ENCODE peak calls at places on chromosomes 7 and 10, in four cellular contexts. Q is K562, Z is GM12878, F is esophagus muscularis mucosa. Y is an unnamed sample.

GRCh38 chr7:3867847-3868246 is 566.8 kb downstream of the SDK1 start:
- DNase-seq in Q (no peak), Z (no peak), F (no peak), Y (no peak)

GRCh38 chr10:12353399-12354027 is 4.2 kb downstream of the CAMK1D start:
- DNase-seq in Q (no peak), Z (no peak), F (no peak), Y (no peak)

GRCh38 chr10:36803229-36803628 is 322.2 kb upstream of the ANKRD30A start:
- DNase-seq in Q (no peak), Z (no peak), F (no peak), Y (no peak)

GRCh38 chr7:131381069-131381838 is 53.6 kb downstream of the MKLN1 start:
- DNase-seq in Q (no peak), Z (no peak), F (no peak), Y (no peak)

GRCh38 chr7:20408467-20408826 is 77.7 kb downstream of the ITGB8 start:
- DNase-seq in Q (no peak), Z (no peak), F (no peak), Y (no peak)

GRCh38 chr10:18145652-18146051 is 5.4 kb downstream of the CACNB2 start:
- DNase-seq in Q (no peak), Z (no peak), F (no peak), Y (no peak)

GRCh38 chr10:42428534-42428933 is 209.8 kb downstream of the ZNF33B start:
- DNase-seq in Q (peak; percentile 9), Z (no peak), F (no peak), Y (no peak)

GRCh38 chr7:70674268-70675025 is 457.5 kb upstream of the GALNT17 start:
- DNase-seq in Q (no peak), Z (no peak), F (no peak), Y (no peak)

GRCh38 chr10:22997102-22997501 is 69.2 kb downstream of the ARMC3 start:
- DNase-seq in Q (peak; percentile 23), Z (no peak), F (no peak), Y (peak; percentile 4)

GRCh38 chr10:58063854-58064480 is 203.7 kb downstream of the IPMK start:
- DNase-seq in Q (no peak), Z (no peak), F (no peak), Y (no peak)

GRCh38 chr7:155122831-155123230 is 52.7 kb downstream of the HTR5A start:
- DNase-seq in Q (no peak), Z (no peak), F (no peak), Y (no peak)

GRCh38 chr7:152369518-152369917 is 66.3 kb downstream of the KMT2C start:
- DNase-seq in Q (no peak), Z (no peak), F (no peak), Y (no peak)

GRCh38 chr7:116386674-116387073 is 112.9 kb upstream of the CAV2 start:
- DNase-seq in Q (no peak), Z (no peak), F (no peak), Y (no peak)

GRCh38 chr7:76054129-76055120 is 6.5 kb downstream of the MDH2 start:
- DNase-seq in Q (no peak), Z (no peak), F (no peak), Y (no peak)

DNA sequence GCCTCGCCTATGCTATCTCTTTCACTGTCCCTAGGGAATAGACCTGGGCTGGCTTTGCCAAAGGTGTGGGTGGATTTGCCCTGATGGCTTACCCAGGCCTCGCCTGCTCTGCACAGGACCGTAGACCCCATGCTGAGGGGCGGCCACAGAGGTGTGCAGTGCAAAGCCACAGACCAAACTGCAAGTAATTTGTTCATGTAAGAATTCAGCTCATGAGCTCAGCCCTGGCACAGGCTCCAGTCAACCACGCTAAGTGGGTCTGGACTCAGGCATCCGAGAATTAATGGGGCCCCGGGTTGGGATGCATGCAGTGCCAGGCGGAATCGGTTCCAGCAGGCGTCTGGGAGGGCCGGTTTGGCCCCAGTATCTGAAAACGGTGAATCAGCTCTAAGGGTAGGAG is 445.2 kb downstream of the DNAJB6 start:
- DNase-seq in Q (no peak), Z (no peak), F (no peak), Y (no peak)
- TF ChIP-seq POLR2A in Q (no peak), Z (no peak), F (no peak), Y (no peak)

GRCh38 chr10:86711957-86712708 is 43.8 kb downstream of the LDB3 start:
- DNase-seq in Q (peak; percentile 44), Z (peak; percentile 43), F (no peak), Y (no peak)
- TF ChIP-seq POLR2A in Q (no peak), Z (peak; percentile 65), F (no peak), Y (no peak)

DNA sequence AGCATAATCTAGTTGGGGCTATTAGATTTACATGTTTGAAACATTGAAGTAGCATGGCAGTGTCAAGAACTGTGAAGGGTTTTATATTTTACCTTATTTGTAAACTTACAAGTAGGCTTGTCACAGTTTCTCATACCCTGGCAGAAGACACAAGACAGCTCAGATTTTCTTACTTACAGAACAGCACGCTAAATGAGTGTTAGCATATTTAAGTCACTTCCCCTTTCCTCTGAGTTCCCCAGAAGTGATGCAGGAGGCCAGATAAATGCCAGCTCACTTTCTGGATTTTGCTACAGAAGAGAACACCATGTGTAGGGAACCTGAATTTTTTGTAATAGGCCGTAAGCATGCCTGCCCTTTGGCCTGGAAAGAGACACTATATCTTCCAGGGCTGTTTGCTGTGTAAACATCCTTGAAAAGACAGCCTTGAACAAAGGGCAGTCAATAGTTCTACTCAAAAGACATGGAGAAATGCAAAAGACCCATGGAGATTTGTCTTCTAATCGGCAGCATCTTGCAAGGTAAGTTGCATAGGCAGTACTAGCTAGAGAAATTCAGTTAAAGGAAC is 279.1 kb downstream of the PHF14 start:
- DNase-seq in Q (no peak), Z (no peak), F (no peak), Y (no peak)
- TF ChIP-seq POLR2A in Q (no peak), Z (no peak), F (no peak), Y (no peak)

DNA sequence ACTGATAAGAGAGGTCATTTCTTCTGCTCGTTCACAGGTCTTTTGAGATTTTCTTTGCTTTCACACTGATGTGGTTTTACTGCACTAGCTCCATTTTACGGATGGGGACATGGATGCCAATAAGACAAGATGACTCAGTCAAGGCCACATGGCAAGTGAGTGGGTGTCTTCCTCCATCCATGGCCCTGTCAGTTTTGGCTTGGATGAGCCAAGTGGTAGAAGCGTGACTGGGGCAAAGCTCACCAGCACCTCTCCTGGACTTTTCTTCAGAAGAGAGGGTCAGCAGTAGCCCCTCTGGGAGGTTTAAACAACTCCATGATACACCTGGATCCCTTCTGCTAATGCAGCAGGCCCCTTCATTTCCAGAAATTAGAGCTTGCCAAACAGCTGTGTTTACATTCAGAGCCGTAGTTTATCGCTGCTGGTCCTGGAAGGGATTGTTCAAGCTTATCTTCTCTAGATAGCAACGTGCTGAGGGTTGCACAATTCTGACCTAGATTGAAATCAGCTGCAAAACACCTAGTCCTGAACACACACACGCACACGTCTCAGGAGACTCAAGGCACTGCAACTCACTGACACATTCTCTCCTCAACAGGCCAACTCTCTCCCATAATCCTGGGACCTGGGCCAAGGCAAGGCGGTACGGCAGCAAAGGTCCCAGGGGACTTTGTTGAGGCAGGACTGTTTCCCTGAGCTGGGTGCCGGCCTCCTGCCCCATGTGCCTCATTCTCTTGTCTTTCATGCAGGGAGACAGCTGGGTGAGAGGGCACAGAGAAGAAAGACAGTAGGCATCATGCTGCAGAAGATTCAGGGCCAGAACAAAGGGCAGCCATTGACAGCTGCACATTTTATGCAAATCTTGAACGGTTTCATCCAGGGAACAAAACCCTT is 14.2 kb upstream of the PDCD4 start:
- DNase-seq in Q (no peak), Z (peak; percentile 78), F (no peak), Y (peak; percentile 73)
- TF ChIP-seq POLR2A in Q (no peak), Z (no peak), F (no peak), Y (no peak)

DNA sequence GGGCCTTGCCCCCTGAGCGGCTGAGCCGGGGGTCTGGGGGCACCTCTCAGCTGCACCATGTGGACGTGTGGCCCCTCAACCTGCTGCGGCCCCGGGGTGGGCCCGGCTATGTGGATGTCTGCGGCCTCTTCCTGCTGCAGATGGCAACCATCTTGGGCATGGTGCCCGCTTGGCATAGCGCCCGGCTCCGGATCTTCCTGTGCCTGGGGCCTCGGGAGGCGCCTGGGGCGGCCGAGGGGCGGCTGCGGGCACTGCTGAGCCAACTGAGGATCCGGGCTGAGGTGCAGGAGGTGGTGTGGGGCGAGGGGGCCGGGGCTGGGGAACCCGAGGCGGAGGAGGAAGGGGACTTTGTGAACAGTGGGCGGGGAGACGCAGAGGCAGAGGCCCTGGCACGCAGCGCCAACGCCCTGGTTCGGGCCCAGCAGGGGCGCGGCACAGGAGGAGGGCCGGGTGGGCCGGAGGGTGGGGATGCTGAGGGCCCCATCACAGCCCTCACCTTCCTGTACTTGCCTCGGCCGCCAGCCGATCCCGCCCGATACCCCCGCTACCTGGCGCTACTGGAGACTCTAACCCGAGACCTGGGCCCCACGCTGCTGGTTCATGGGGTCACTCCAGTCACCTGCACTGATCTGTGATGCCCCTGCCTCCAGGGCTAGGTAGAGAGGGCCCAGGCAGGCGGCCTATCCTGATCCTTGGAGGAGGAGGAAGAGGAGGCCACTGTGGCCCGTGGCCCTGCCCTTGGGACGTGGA is 1.0 kb upstream of the TRIP6 start:
- DNase-seq in Q (no peak), Z (no peak), F (no peak), Y (no peak)
- TF ChIP-seq POLR2A in Q (no peak), Z (no peak), F (no peak), Y (no peak)

DNA sequence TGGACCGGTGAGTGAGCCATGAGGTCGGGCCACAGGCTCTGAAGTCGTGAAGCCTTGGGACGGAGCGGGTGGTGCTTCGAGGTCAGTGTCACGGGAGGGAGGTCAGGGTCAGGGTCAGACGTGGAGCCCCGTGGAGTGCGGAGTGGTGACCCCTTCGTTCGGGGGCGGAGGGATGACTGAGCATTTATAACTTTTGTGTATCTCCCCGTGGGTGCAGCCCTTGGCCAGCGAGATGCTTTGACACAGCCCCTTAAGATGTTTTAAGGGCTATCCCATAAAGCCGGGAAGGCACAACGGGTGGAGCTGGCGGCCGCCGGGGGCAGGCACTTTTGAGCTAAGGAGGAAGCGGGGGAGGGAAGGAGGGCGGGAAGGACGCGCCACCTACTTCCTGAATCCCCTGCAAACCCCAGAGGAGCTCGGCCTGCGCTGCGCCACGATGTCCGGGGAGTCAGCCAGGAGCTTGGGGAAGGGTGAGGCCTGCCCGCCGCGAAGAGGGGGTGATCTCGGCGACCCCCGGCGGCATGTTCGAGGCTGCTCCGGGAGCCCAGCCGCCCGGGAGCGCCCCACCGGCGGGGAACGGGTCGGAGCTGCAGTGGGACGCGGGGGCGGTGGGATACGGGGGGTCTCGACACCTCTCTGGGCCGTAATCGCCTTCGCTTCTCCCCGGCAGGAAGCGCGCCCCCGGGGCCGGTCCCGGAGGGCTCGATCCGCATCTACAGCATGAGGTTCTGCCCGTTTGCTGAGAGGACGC is at the start of gene GSTO1:
- DNase-seq in Q (peak; percentile 77), Z (peak; percentile 30), F (peak; percentile 95), Y (peak; percentile 78)
- TF ChIP-seq POLR2A in Q (peak; percentile 85), Z (peak; percentile 94), F (peak; percentile 48), Y (peak; percentile 77)